ENCODE peak calls at places on chromosomes 2 and 18, in five cellular contexts. V is fibroblast of villous mesenchyme, E is AG10803, L is breast epithelium, R is Calu3. I is an unnamed sample.
A peak's percentile ranks its signal among the peaks of the same experiment; 100 is the strongest.

GRCh38 chr2:170005702-170006101 is 172.2 kb upstream of the MYO3B start:
- DNase-seq in R (no peak), V (no peak), L (no peak), E (no peak), I (no peak)

GRCh38 chr2:10787176-10787968 is 25.2 kb downstream of the PDIA6 start:
- DNase-seq in V (peak; percentile 10), L (no peak), R (no peak), E (no peak), I (no peak)

GRCh38 chr2:75577280-75577679 is 16.5 kb upstream of the EVA1A start:
- DNase-seq in L (no peak), R (no peak), V (no peak), E (no peak), I (no peak)

GRCh38 chr18:77063256-77063655 is 69.3 kb downstream of the MBP start:
- DNase-seq in R (no peak), E (no peak), V (no peak), L (no peak), I (peak; percentile 69)

GRCh38 chr2:196274387-196274809 is 103.0 kb upstream of the STK17B start:
- DNase-seq in V (peak; percentile 48), E (peak; percentile 55), R (peak; percentile 14), L (no peak), I (no peak)

GRCh38 chr2:164657129-164657528 is 35.8 kb upstream of the GRB14 start:
- DNase-seq in V (peak; percentile 21), R (no peak), E (peak; percentile 87), L (no peak), I (no peak)

GRCh38 chr2:138020432-138020831 is 56.2 kb downstream of the HNMT start:
- DNase-seq in L (no peak), R (no peak), V (peak; percentile 3), E (no peak), I (no peak)

GRCh38 chr2:23285076-23285795 is 99.7 kb upstream of the KLHL29 start:
- DNase-seq in V (no peak), R (no peak), L (no peak), E (no peak), I (no peak)

GRCh38 chr2:68561372-68561771 is 82.0 kb upstream of the PROKR1 start:
- DNase-seq in L (no peak), V (no peak), R (no peak), E (no peak), I (no peak)

GRCh38 chr2:208389940-208390339 is 16.7 kb upstream of the PTH2R start:
- DNase-seq in V (no peak), L (no peak), E (no peak), R (no peak), I (no peak)

GRCh38 chr18:33123852-33124251 is 316.7 kb downstream of the CCDC178 start:
- DNase-seq in L (no peak), R (no peak), V (no peak), E (no peak), I (no peak)

GRCh38 chr2:98346259-98347236 is at the start of gene CNGA3:
- DNase-seq in E (peak; percentile 6), V (peak; percentile 14), R (peak; percentile 16), L (no peak), I (no peak)

GRCh38 chr2:26235089-26235488 is 9.3 kb downstream of the HADHA start:
- DNase-seq in V (peak; percentile 15), L (no peak), R (no peak), E (no peak), I (no peak)

GRCh38 chr2:191643425-191643824 is 34.5 kb upstream of the NABP1 start:
- DNase-seq in E (no peak), L (no peak), R (no peak), V (peak; percentile 39), I (no peak)

GRCh38 chr2:188132385-188132784 is 159.3 kb upstream of the GULP1 start:
- DNase-seq in V (peak; percentile 28), E (no peak), R (no peak), L (no peak), I (no peak)

GRCh38 chr18:63578357-63578958 is 8.7 kb upstream of the SERPINB13 start:
- DNase-seq in V (peak; percentile 53), E (peak; percentile 51), L (no peak), R (peak; percentile 58), I (no peak)

GRCh38 chr2:8694737-8695136 is 12.9 kb downstream of the ID2 start:
- DNase-seq in V (no peak), L (no peak), E (peak; percentile 22), R (no peak), I (no peak)

GRCh38 chr2:15588329-15588919 is 3.2 kb upstream of the DDX1 start:
- DNase-seq in L (no peak), V (peak; percentile 64), R (peak; percentile 75), E (peak; percentile 56), I (no peak)

GRCh38 chr2:110732422-110733413 is at the start of gene ACOXL:
- DNase-seq in L (no peak), V (no peak), R (peak; percentile 71), E (no peak), I (no peak)

GRCh38 chr2:169462896-169463695 is 16.2 kb upstream of the BBS5 start:
- DNase-seq in E (peak; percentile 67), L (no peak), V (peak; percentile 85), R (no peak), I (no peak)

GRCh38 chr2:65550246-65550645 is 117.8 kb upstream of the SPRED2 start:
- DNase-seq in V (no peak), L (no peak), E (no peak), R (no peak), I (no peak)

GRCh38 chr2:655626-656025 is 21.6 kb downstream of the TMEM18 start:
- DNase-seq in R (no peak), V (peak; percentile 31), E (peak; percentile 69), L (no peak), I (no peak)

GRCh38 chr2:149428783-149429182 is 98.4 kb downstream of the LYPD6 start:
- DNase-seq in V (no peak), R (no peak), L (no peak), E (no peak), I (no peak)

GRCh38 chr2:26522325-26523120 is 44.6 kb upstream of the OTOF start:
- DNase-seq in L (no peak), V (no peak), R (no peak), E (no peak), I (no peak)

GRCh38 chr18:2846241-2846637 is 567 bp upstream of the EMILIN2 start:
- DNase-seq in E (peak; percentile 11), V (peak; percentile 47), R (no peak), L (no peak), I (no peak)

GRCh38 chr2:205758051-205758450 is 75.8 kb downstream of the NRP2 start:
- DNase-seq in L (no peak), E (peak; percentile 82), V (peak; percentile 88), R (no peak), I (no peak)

GRCh38 chr18:79985172-79985571 is 3.2 kb downstream of the TXNL4A start:
- DNase-seq in V (no peak), L (no peak), R (no peak), E (no peak), I (no peak)

GRCh38 chr18:79987566-79987965 is 797 bp downstream of the TXNL4A start:
- DNase-seq in R (no peak), L (no peak), E (peak; percentile 12), V (peak; percentile 28), I (no peak)

GRCh38 chr18:79988925-79989361 is 580 bp upstream of the TXNL4A start:
- DNase-seq in L (peak; percentile 61), V (peak; percentile 64), R (no peak), E (peak; percentile 62), I (no peak)

GRCh38 chr18:79986726-79987125 is 1.6 kb downstream of the TXNL4A start:
- DNase-seq in L (no peak), V (no peak), R (no peak), E (no peak), I (no peak)

DNA sequence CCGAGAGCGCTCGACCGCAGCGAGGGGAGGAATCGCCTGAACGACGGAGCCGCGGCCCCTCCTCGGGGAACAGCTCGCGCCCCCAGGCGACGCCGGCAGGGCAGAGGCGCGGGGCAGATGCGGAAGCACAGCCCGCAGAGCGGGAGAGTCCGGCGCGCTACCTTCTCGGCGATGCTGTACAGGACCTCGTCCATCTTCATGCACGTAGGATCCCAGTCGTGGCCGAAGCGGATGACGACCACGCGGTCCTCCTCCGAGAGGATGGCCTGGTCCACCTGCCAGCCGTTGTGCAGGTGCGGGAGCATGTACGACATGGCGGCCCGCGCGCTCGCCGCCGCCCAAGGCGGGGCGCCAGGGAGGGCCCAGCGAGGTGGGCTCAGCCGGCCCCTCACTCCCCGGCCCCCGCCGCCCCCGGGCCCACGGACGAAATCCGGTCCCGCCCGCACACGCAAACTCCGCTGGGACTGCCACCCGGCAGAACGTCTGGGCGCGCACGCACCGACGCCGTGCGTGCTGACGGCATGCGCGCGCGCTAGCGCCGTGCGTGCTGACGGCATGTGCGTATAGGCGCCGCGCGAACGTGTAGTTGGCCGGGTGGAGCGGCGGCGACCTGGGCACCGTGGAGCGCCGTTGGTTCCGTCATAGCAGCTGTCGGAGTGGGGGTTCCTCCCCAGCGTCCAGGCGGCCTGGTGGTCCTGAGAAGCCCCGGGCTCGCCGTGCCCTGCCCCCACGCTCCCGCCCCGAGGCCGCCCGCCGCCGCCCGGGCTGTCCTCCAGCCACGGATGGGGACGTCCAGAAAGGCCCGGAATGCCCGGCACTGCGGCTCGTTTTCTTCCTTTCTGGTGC is at the start of gene TXNL4A:
- DNase-seq in V (peak; percentile 85), R (peak; percentile 74), L (peak; percentile 75), E (peak; percentile 86), I (peak; percentile 54)
- TF ChIP-seq CTCF in V (peak; percentile 40), R (no peak), L (peak; percentile 14), E (peak; percentile 36), I (peak; percentile 69)

DNA sequence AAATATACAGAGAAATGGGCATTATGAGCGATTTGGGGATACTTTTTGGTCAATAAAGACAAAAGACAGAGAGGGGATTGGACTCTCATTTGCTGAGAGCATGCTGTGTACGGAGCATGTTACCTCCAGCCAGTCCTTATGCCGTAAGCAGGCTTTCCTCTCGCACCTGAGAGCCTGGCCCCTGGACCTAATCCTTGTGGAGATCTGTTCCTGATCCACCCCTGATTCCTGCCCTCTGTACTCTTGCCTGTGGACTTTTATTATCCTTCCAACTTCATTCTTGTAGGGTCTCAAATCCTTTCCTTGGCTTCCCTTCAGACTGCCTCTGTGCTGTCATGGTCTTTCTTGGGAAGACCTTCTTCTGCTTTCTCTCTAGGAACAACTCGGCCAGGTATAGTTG is 803.1 kb upstream of the RAB6C start:
- DNase-seq in V (no peak), R (no peak), E (no peak), L (no peak), I (no peak)
- TF ChIP-seq CTCF in V (no peak), R (no peak), E (no peak), L (no peak), I (no peak)

GRCh38 chr18:48951448-48952286 is 902 bp upstream of the SMAD7 start:
- DNase-seq in V (peak; percentile 94), E (peak; percentile 93), R (peak; percentile 82), L (peak; percentile 87), I (no peak)

GRCh38 chr18:48950536-48951447 is at the start of gene SMAD7:
- DNase-seq in E (no peak), R (no peak), L (no peak), V (peak; percentile 52), I (no peak)

GRCh38 chr18:48948112-48949050 is 2.4 kb downstream of the SMAD7 start:
- DNase-seq in V (peak; percentile 87), L (no peak), R (peak; percentile 46), E (no peak), I (no peak)

GRCh38 chr18:48949051-48949605 is 1.6 kb downstream of the SMAD7 start:
- DNase-seq in E (no peak), V (peak; percentile 34), L (no peak), R (peak; percentile 52), I (no peak)

GRCh38 chr18:48949606-48950535 is 894 bp downstream of the SMAD7 start:
- DNase-seq in E (no peak), L (no peak), V (peak; percentile 55), R (peak; percentile 49), I (no peak)
- TF ChIP-seq CTCF in E (peak; percentile 7), L (no peak), V (no peak), R (no peak), I (no peak)

GRCh38 chr2:217948341-217948791 is 54.4 kb downstream of the TNS1 start:
- DNase-seq in V (no peak), L (no peak), R (no peak), E (no peak), I (no peak)
- TF ChIP-seq CTCF in V (no peak), L (no peak), R (no peak), E (no peak), I (no peak)

I was measured in GM12878.